ENCODE peak calls at places on chromosomes 7 and 10, in four cellular contexts. D is KBM-7, N is heart right ventricle, P is GM23248. G is an unnamed sample.

GRCh38 chr7:140889645-140890044 is 35.1 kb downstream of the BRAF start:
- DNase-seq in D (no peak), N (no peak), P (no peak), G (no peak)

GRCh38 chr7:75650062-75650461 is 88.7 kb downstream of the HIP1 start:
- DNase-seq in D (no peak), N (no peak), P (no peak), G (no peak)

GRCh38 chr10:12322583-12323131 is 26.7 kb upstream of the CAMK1D start:
- DNase-seq in D (no peak), N (no peak), P (no peak), G (no peak)

GRCh38 chr10:84613336-84614021 is 285.1 kb downstream of the CCSER2 start:
- DNase-seq in D (peak), N (peak), P (peak), G (peak)

GRCh38 chr10:33139191-33139646 is 181.2 kb upstream of the ITGB1 start:
- DNase-seq in D (no peak), N (no peak), P (no peak), G (no peak)

GRCh38 chr7:37832194-37832593 is 16.2 kb upstream of the NME8 start:
- DNase-seq in D (peak), N (peak), P (peak), G (peak)

GRCh38 chr10:114953047-114953446 is 15.1 kb downstream of the TRUB1 start:
- DNase-seq in D (no peak), N (no peak), P (no peak), G (no peak)

GRCh38 chr10:42952358-42952757 is 124.5 kb upstream of the RET start:
- DNase-seq in D (no peak), N (peak), P (peak), G (peak)

GRCh38 chr7:125934965-125935364 is 1005.3 kb upstream of the POT1 start:
- DNase-seq in D (no peak), N (no peak), P (no peak), G (no peak)

GRCh38 chr7:571096-572012 is 51.7 kb upstream of the PDGFA start:
- DNase-seq in D (no peak), N (no peak), P (no peak), G (no peak)

G was measured in body of pancreas.